ENCODE peak calls at places on chromosome 18, in eight cellular contexts. V is activated CD8-positive, alpha-beta memory T cell treated with anti-CD3 and anti-CD28 coated beads for 48 hours; J is T-cell; B is CD4-positive, alpha-beta memory T cell; U is endothelial cell; F is iris pigment epithelial cell; N is AG08396; D is naive thymus-derived CD4-positive, alpha-beta T cell. S is an unnamed sample.

GRCh38 chr18:61738488-61738887 is 154.3 kb downstream of the RNF152 start:
- DNase-seq in V (no peak), J (no peak), B (no peak), U (no peak), F (peak), N (no peak), D (no peak), S (no peak)

GRCh38 chr18:46281185-46282176 is 177.3 kb downstream of the HAUS1 start:
- DNase-seq in V (peak), J (peak), B (peak), U (peak), F (peak), N (peak), D (peak), S (peak)

GRCh38 chr18:10059610-10060468 is 146.0 kb downstream of the VAPA start:
- DNase-seq in V (no peak), J (no peak), B (no peak), U (no peak), F (no peak), N (no peak), D (no peak), S (no peak)

GRCh38 chr18:43692291-43692690 is 415.0 kb upstream of the SYT4 start:
- DNase-seq in V (no peak), J (no peak), B (no peak), U (no peak), F (peak), N (peak), D (no peak), S (no peak)

GRCh38 chr18:37754141-37754540 is 188.5 kb upstream of the CELF4 start:
- DNase-seq in V (no peak), J (no peak), B (no peak), U (no peak), F (no peak), N (no peak), D (no peak), S (no peak)

GRCh38 chr18:30350263-30350662 is 692.3 kb downstream of the DSC3 start:
- DNase-seq in V (no peak), J (no peak), B (no peak), U (no peak), F (no peak), N (no peak), D (no peak), S (no peak)

GRCh38 chr18:48662021-48662661 is 123.3 kb downstream of the CTIF start:
- DNase-seq in V (no peak), J (no peak), B (no peak), U (no peak), F (peak), N (peak), D (no peak), S (no peak)

GRCh38 chr18:76687271-76688006 is 134.9 kb upstream of the ZNF236 start:
- DNase-seq in V (no peak), J (no peak), B (no peak), U (no peak), F (peak), N (no peak), D (no peak), S (no peak)

GRCh38 chr18:79259218-79259617 is 136.5 kb upstream of the NFATC1 start:
- DNase-seq in V (no peak), J (no peak), B (no peak), U (no peak), F (no peak), N (no peak), D (no peak), S (no peak)

GRCh38 chr18:5894613-5895299 is 566 bp downstream of the TMEM200C start:
- DNase-seq in V (no peak), J (no peak), B (no peak), U (peak), F (no peak), N (no peak), D (no peak), S (no peak)

GRCh38 chr18:45056907-45057306 is 376.2 kb downstream of the SETBP1 start:
- DNase-seq in V (no peak), J (no peak), B (no peak), U (no peak), F (no peak), N (no peak), D (no peak), S (no peak)

GRCh38 chr18:74396252-74397204 is 60.6 kb downstream of the DIPK1C start:
- DNase-seq in V (no peak), J (no peak), B (no peak), U (no peak), F (no peak), N (no peak), D (no peak), S (no peak)

GRCh38 chr18:22168360-22168921 is 948 bp upstream of the GATA6 start:
- DNase-seq in V (no peak), J (no peak), B (no peak), U (peak), F (no peak), N (peak), D (no peak), S (no peak)

GRCh38 chr18:3793545-3793944 is 343.6 kb downstream of the TGIF1 start:
- DNase-seq in V (no peak), J (no peak), B (no peak), U (no peak), F (peak), N (no peak), D (no peak), S (no peak)

GRCh38 chr18:75141734-75142133 is 67.2 kb downstream of the PTGR3 start:
- DNase-seq in V (no peak), J (no peak), B (no peak), U (no peak), F (no peak), N (no peak), D (no peak), S (no peak)

GRCh38 chr18:55031979-55032378 is 72.7 kb upstream of the CCDC68 start:
- DNase-seq in V (no peak), J (no peak), B (no peak), U (no peak), F (no peak), N (no peak), D (no peak), S (no peak)

GRCh38 chr18:34531110-34531509 is 179.0 kb upstream of the DTNA start:
- DNase-seq in V (no peak), J (no peak), B (no peak), U (no peak), F (no peak), N (no peak), D (no peak), S (no peak)

GRCh38 chr18:24584205-24584604 is 123.8 kb downstream of the HRH4 start:
- DNase-seq in V (no peak), J (no peak), B (no peak), U (no peak), F (no peak), N (no peak), D (no peak), S (no peak)

GRCh38 chr18:60538891-60539290 is 166.3 kb upstream of the MC4R start:
- DNase-seq in V (no peak), J (no peak), B (no peak), U (no peak), F (no peak), N (no peak), D (no peak), S (no peak)

GRCh38 chr18:13242797-13243196 is 24.2 kb downstream of the LDLRAD4 start:
- DNase-seq in V (no peak), J (no peak), B (no peak), U (no peak), F (no peak), N (no peak), D (no peak), S (no peak)

GRCh38 chr18:48402953-48403352 is 6.2 kb downstream of the ZBTB7C start:
- DNase-seq in V (no peak), J (no peak), B (no peak), U (no peak), F (no peak), N (peak), D (no peak), S (no peak)

GRCh38 chr18:50356036-50356945 is 18.6 kb upstream of the SKA1 start:
- DNase-seq in V (no peak), J (no peak), B (no peak), U (no peak), F (peak), N (no peak), D (no peak), S (no peak)

GRCh38 chr18:2411381-2411977 is 159.8 kb downstream of the METTL4 start:
- DNase-seq in V (no peak), J (no peak), B (no peak), U (no peak), F (peak), N (peak), D (no peak), S (no peak)

GRCh38 chr18:23281626-23282436 is 146.5 kb downstream of the CABLES1 start:
- DNase-seq in V (no peak), J (no peak), B (no peak), U (no peak), F (peak), N (no peak), D (no peak), S (no peak)

GRCh38 chr18:43303376-43303775 is 26.1 kb upstream of the SYT4 start:
- DNase-seq in V (no peak), J (no peak), B (no peak), U (no peak), F (peak), N (no peak), D (no peak), S (no peak)

GRCh38 chr18:58013241-58014211 is 30.5 kb upstream of the NEDD4L start:
- DNase-seq in V (no peak), J (no peak), B (no peak), U (no peak), F (no peak), N (no peak), D (no peak), S (no peak)